ENCODE peak calls at places on chromosome 12, in seven cellular contexts. T, X, L, G, J, I and E are unnamed samples.

GRCh38 chr12:93808169-93808899 is 131.2 kb downstream of the CRADD start:
- DNase-seq in T (no peak), X (no peak), L (no peak), G (no peak), J (no peak), I (no peak), E (no peak)

GRCh38 chr12:51393676-51394545 is 2.7 kb upstream of the GALNT6 start:
- DNase-seq in T (no peak), X (no peak), L (no peak), G (peak), J (no peak), I (no peak), E (no peak)

GRCh38 chr12:89875809-89876208 is 167.2 kb upstream of the ATP2B1 start:
- DNase-seq in T (no peak), X (no peak), L (no peak), G (no peak), J (no peak), I (no peak), E (no peak)

GRCh38 chr12:47700263-47700662 is 5.6 kb downstream of the RPAP3 start:
- DNase-seq in T (no peak), X (no peak), L (no peak), G (no peak), J (no peak), I (no peak), E (no peak)

GRCh38 chr12:67646775-67647174 is 1.8 kb upstream of the DYRK2 start:
- DNase-seq in T (no peak), X (no peak), L (no peak), G (no peak), J (no peak), I (no peak), E (no peak)

GRCh38 chr12:132954471-132955048 is 1.5 kb downstream of the ZNF605 start:
- DNase-seq in T (no peak), X (no peak), L (no peak), G (peak), J (no peak), I (no peak), E (no peak)

GRCh38 chr12:67540920-67541624 is 107.5 kb upstream of the DYRK2 start:
- DNase-seq in T (no peak), X (no peak), L (no peak), G (peak), J (peak), I (no peak), E (no peak)

GRCh38 chr12:1297206-1297605 is 297.2 kb downstream of the FBXL14 start:
- DNase-seq in T (no peak), X (peak), L (no peak), G (peak), J (no peak), I (no peak), E (no peak)

GRCh38 chr12:53098354-53098981 is 1.0 kb downstream of the IGFBP6 start:
- DNase-seq in T (peak), X (no peak), L (no peak), G (peak), J (peak), I (peak), E (no peak)

GRCh38 chr12:15605886-15606590 is 183.2 kb downstream of the EPS8 start:
- DNase-seq in T (no peak), X (no peak), L (no peak), G (no peak), J (no peak), I (no peak), E (no peak)

GRCh38 chr12:123164222-123164621 is 13.3 kb upstream of the PITPNM2 start:
- DNase-seq in T (no peak), X (no peak), L (no peak), G (no peak), J (no peak), I (no peak), E (no peak)

GRCh38 chr12:52976574-52977071 is 27.7 kb downstream of the KRT18 start:
- DNase-seq in T (no peak), X (no peak), L (no peak), G (peak), J (no peak), I (peak), E (peak)

GRCh38 chr12:49538740-49539403 is at the start of gene KCNH3:
- DNase-seq in T (peak), X (peak), L (peak), G (peak), J (peak), I (peak), E (peak)

GRCh38 chr12:72018036-72018435 is 79.4 kb downstream of the TPH2 start:
- DNase-seq in T (no peak), X (no peak), L (no peak), G (no peak), J (no peak), I (no peak), E (no peak)

DNA sequence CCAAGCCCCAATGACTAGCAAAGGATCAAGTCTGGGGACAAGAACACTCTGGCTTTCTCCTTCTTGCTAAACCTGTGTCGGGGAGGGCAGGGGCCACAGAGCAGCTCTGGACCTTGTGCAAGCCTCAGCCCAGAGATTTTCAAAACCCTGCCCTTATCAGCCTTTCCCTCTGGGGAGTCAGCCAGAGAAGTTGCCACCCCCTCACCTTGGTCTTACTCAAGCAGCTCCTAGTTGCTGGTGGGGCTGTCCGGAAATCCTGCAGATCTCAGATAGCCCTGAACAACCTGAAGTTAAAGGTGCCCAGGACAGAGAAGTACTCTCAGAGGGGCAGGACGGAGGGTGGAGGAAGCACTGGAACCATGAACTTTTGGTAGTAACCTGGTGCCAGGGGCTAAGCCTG is 1.1 kb downstream of the HVCN1 start:
- DNase-seq in T (no peak), X (no peak), L (no peak), G (no peak), J (no peak), I (no peak), E (no peak)
- TF ChIP-seq EZH2phosphoT487 in T (no peak), X (no peak), L (no peak), G (no peak), J (no peak), I (no peak), E (no peak)

DNA sequence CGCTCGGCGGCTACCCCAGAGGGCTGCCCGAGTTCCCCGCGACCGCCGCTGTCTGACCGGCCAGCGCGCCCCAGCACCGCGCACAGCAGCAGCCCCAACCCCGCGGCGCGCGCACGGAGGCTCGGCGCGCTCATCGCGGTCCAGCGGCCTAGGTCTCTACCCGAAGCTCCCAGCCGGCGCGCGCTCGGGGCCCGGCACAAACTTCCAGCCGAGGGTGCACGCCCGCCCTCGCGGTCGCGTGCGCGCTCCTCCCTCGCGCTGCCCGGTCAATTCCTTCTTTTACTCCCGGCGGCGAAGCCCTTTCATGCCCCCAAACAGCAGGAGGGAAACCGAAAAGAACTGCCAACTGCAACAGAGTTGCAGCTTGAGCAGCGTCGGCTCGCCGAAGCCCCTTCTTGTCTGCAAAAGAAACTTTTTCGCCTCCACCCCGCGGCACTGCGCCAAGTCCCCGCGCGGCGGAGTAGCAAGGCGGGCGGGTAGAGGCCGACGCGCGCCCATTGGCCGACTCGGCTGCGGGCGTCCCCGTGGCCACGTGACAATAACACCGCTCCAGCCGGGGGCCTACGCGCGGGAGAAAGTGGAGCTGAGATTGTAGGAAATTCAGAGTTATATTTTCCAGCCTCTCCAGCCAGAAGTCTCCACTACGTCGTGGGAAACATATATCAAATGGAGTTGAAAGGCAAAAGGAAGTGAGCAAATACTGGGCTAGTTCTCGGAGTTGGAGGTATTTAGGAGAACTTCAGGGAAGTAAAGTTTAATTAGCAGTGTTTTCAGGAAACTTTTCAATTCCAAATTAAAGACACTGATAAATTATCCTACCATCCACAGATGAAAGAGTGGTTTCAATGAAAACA is at the start of gene LRIG3:
- DNase-seq in T (peak), X (peak), L (peak), G (peak), J (peak), I (peak), E (peak)
- TF ChIP-seq EZH2phosphoT487 in T (no peak), X (no peak), L (no peak), G (no peak), J (no peak), I (no peak), E (no peak)

GRCh38 chr12:58576965-58577364 is 343.3 kb downstream of the LRIG3 start:
- DNase-seq in T (no peak), X (no peak), L (no peak), G (no peak), J (no peak), I (no peak), E (no peak)

GRCh38 chr12:58576071-58576470 is 344.2 kb downstream of the LRIG3 start:
- DNase-seq in T (no peak), X (no peak), L (no peak), G (no peak), J (no peak), I (no peak), E (no peak)

GRCh38 chr12:58580095-58580494 is 340.2 kb downstream of the LRIG3 start:
- DNase-seq in T (no peak), X (no peak), L (no peak), G (no peak), J (no peak), I (no peak), E (no peak)

GRCh38 chr12:58575281-58575680 is 345.0 kb downstream of the LRIG3 start:
- DNase-seq in T (no peak), X (no peak), L (no peak), G (peak), J (peak), I (no peak), E (no peak)
- TF ChIP-seq EZH2phosphoT487 in T (no peak), X (no peak), L (no peak), G (no peak), J (no peak), I (no peak), E (no peak)

DNA sequence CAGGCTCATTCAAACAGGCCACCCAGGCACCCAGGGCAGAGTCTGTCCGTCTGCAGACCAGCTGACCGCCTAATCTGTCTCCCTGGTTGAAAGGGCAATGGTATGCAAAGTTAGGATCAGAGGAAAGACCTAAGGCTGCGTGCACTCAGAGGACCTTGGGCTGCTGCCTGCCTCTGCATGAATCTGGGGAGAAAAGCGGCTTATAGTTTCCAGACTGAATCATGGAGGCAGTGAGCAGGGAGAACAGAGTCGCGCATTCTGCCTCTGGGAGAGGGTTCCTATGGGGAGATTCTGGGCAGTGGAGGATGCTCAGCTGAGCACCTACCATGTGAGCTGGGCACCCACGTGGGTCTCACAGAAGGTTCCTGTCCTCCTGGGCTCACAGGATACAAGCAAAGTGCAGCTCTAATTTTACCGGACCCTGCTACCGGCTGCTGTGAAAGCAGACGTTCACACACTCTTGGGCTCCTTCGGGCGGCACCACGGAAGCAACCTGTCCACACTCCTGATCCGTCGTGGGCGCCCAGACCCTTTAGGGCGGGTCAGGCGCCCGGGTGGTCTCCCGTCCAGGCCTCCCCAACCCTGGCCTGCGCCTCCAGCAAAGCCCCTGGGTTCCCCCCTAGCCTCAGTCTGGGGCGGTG is 776 bp downstream of the SCARB1 start:
- DNase-seq in T (no peak), X (peak), L (peak), G (peak), J (peak), I (peak), E (peak)
- TF ChIP-seq EZH2phosphoT487 in T (no peak), X (no peak), L (no peak), G (no peak), J (no peak), I (no peak), E (no peak)

GRCh38 chr12:13093850-13094225 is 9.6 kb downstream of the GSG1 start:
- DNase-seq in T (no peak), X (no peak), L (no peak), G (peak), J (no peak), I (no peak), E (no peak)
- TF ChIP-seq EZH2phosphoT487 in T (no peak), X (peak), L (no peak), G (no peak), J (no peak), I (no peak), E (no peak)

GRCh38 chr12:96400631-96401060 is 407 bp upstream of the CDK17 start:
- DNase-seq in T (no peak), X (no peak), L (no peak), G (peak), J (no peak), I (no peak), E (no peak)

GRCh38 chr12:96402061-96402460 is 1.8 kb upstream of the CDK17 start:
- DNase-seq in T (no peak), X (no peak), L (no peak), G (no peak), J (no peak), I (peak), E (peak)

GRCh38 chr12:96399919-96400630 is at the start of gene CDK17:
- DNase-seq in T (peak), X (peak), L (peak), G (peak), J (peak), I (peak), E (peak)

GRCh38 chr12:96399081-96399918 is 939 bp downstream of the CDK17 start:
- DNase-seq in T (no peak), X (peak), L (peak), G (peak), J (peak), I (peak), E (peak)

GRCh38 chr12:96401061-96401871 is 1.0 kb upstream of the CDK17 start:
- DNase-seq in T (peak), X (peak), L (peak), G (peak), J (peak), I (peak), E (peak)
- TF ChIP-seq EZH2phosphoT487 in T (no peak), X (no peak), L (no peak), G (no peak), J (no peak), I (no peak), E (no peak)

GRCh38 chr12:92036771-92037453 is 108.7 kb downstream of the BTG1 start:
- DNase-seq in T (no peak), X (peak), L (no peak), G (no peak), J (no peak), I (no peak), E (no peak)
- TF ChIP-seq EZH2phosphoT487 in T (no peak), X (no peak), L (no peak), G (no peak), J (no peak), I (no peak), E (no peak)

GRCh38 chr12:79183003-79183402 is 318.4 kb downstream of the SYT1 start:
- DNase-seq in T (no peak), X (no peak), L (no peak), G (no peak), J (no peak), I (no peak), E (no peak)
- TF ChIP-seq EZH2phosphoT487 in T (no peak), X (no peak), L (no peak), G (no peak), J (no peak), I (no peak), E (no peak)

GRCh38 chr12:95204141-95204866 is 13.0 kb downstream of the FGD6 start:
- DNase-seq in T (peak), X (peak), L (no peak), G (peak), J (no peak), I (peak), E (peak)

GRCh38 chr12:95205016-95205415 is 12.3 kb downstream of the FGD6 start:
- DNase-seq in T (no peak), X (no peak), L (no peak), G (peak), J (no peak), I (no peak), E (no peak)

GRCh38 chr12:95202691-95203476 is 14.4 kb downstream of the FGD6 start:
- DNase-seq in T (no peak), X (no peak), L (no peak), G (peak), J (peak), I (no peak), E (no peak)

GRCh38 chr12:95205685-95206084 is 11.6 kb downstream of the FGD6 start:
- DNase-seq in T (no peak), X (peak), L (no peak), G (peak), J (peak), I (peak), E (peak)

DNA sequence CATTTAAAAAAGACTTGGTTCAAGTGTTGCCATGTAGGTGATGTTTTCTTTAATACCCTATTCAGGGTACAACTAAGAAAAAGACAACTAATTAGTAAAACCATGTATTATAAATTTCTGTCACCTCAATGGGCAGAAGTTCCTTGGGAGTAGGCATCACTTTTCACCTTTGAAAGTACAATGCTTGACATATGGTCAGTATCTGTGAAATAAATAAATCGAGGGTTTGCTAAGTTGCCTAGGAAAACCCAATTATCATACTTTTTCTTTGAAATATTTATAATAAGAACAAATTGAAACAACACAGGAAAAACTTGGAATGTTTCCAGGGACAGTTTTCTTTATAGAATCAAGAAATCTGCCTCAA is 13.8 kb downstream of the FGD6 start:
- DNase-seq in T (no peak), X (no peak), L (no peak), G (peak), J (no peak), I (no peak), E (no peak)
- TF ChIP-seq EZH2phosphoT487 in T (no peak), X (no peak), L (no peak), G (no peak), J (no peak), I (no peak), E (no peak)

GRCh38 chr12:24596768-24597388 is 352.0 kb downstream of the BCAT1 start:
- DNase-seq in T (no peak), X (peak), L (peak), G (peak), J (peak), I (peak), E (peak)

GRCh38 chr12:24600559-24600958 is 348.3 kb downstream of the BCAT1 start:
- DNase-seq in T (no peak), X (no peak), L (no peak), G (peak), J (no peak), I (no peak), E (no peak)

GRCh38 chr12:24603371-24603770 is 345.5 kb downstream of the BCAT1 start:
- DNase-seq in T (no peak), X (no peak), L (no peak), G (no peak), J (no peak), I (peak), E (no peak)

GRCh38 chr12:24599737-24600136 is 349.2 kb downstream of the BCAT1 start:
- DNase-seq in T (no peak), X (no peak), L (no peak), G (no peak), J (no peak), I (no peak), E (no peak)

GRCh38 chr12:24600996-24601395 is 347.9 kb downstream of the BCAT1 start:
- DNase-seq in T (no peak), X (no peak), L (no peak), G (peak), J (no peak), I (no peak), E (no peak)
- TF ChIP-seq EZH2phosphoT487 in T (no peak), X (no peak), L (no peak), G (no peak), J (no peak), I (no peak), E (no peak)